ENCODE peak calls at places on chromosome 11, in seven cellular contexts. I, Y, T, H, S, U and M are unnamed samples.
A peak's percentile ranks its signal among the peaks of the same experiment; 100 is the strongest.

GRCh38 chr11:72975778-72976520 is 161.7 kb downstream of the ATG16L2 start:
- DNase-seq in Y (no peak), S (no peak), H (no peak), U (no peak), T (no peak), I (peak; percentile 50), M (no peak)

GRCh38 chr11:75867778-75868374 is 52.9 kb downstream of the UVRAG start:
- DNase-seq in T (peak; percentile 52), U (peak; percentile 22), H (no peak), Y (peak; percentile 59), I (peak; percentile 29), S (peak; percentile 28), M (peak; percentile 35)

GRCh38 chr11:132681971-132682370 is 850.3 kb downstream of the OPCML start:
- DNase-seq in Y (no peak), I (no peak), H (no peak), S (no peak), U (no peak), T (no peak), M (no peak)

GRCh38 chr11:130211781-130212401 is 52.3 kb downstream of the ST14 start:
- DNase-seq in S (no peak), T (no peak), Y (no peak), U (no peak), H (no peak), I (no peak), M (no peak)

GRCh38 chr11:1759851-1760220 is 3.9 kb downstream of the CTSD start:
- DNase-seq in S (no peak), I (no peak), Y (no peak), H (no peak), T (no peak), U (no peak), M (no peak)

GRCh38 chr11:129819237-129819636 is 3.6 kb downstream of the TMEM45B start:
- DNase-seq in T (no peak), S (no peak), H (no peak), Y (no peak), U (no peak), I (no peak), M (no peak)

GRCh38 chr11:69894126-69895047 is 75.2 kb upstream of the FGF3 start:
- DNase-seq in T (no peak), U (no peak), H (no peak), S (no peak), I (no peak), Y (no peak), M (no peak)

GRCh38 chr11:76234704-76235232 is 28.5 kb upstream of the WNT11 start:
- DNase-seq in Y (peak; percentile 74), U (no peak), I (no peak), S (no peak), H (no peak), T (no peak), M (no peak)

GRCh38 chr11:86760577-86760976 is 39.8 kb upstream of the PRSS23 start:
- DNase-seq in U (no peak), I (no peak), T (no peak), Y (no peak), H (no peak), S (no peak), M (no peak)

GRCh38 chr11:13861411-13861810 is 101.1 kb upstream of the SPON1 start:
- DNase-seq in I (no peak), S (no peak), U (no peak), Y (no peak), H (no peak), T (no peak), M (no peak)

GRCh38 chr11:89381094-89381493 is 110.1 kb downstream of the NOX4 start:
- DNase-seq in H (no peak), T (no peak), U (peak; percentile 66), I (peak; percentile 96), Y (no peak), S (no peak), M (no peak)

GRCh38 chr11:13972033-13972910 is 9.7 kb downstream of the SPON1 start:
- DNase-seq in Y (no peak), S (no peak), T (no peak), U (no peak), H (no peak), I (no peak), M (no peak)

GRCh38 chr11:46800177-46800576 is 45.9 kb downstream of the CKAP5 start:
- DNase-seq in U (no peak), T (no peak), I (no peak), S (no peak), H (no peak), Y (no peak), M (no peak)

GRCh38 chr11:35138949-35139881 is at the start of gene CD44:
- DNase-seq in H (peak; percentile 81), S (no peak), Y (peak; percentile 40), U (peak; percentile 95), I (peak; percentile 56), T (peak; percentile 33), M (peak; percentile 76)

GRCh38 chr11:130208241-130209127 is 48.9 kb downstream of the ST14 start:
- DNase-seq in Y (no peak), T (no peak), I (no peak), H (no peak), S (no peak), U (no peak), M (no peak)

GRCh38 chr11:2802389-2803185 is 83.0 kb downstream of the CDKN1C start:
- DNase-seq in I (no peak), T (no peak), U (no peak), S (no peak), H (no peak), Y (no peak), M (no peak)

GRCh38 chr11:2655834-2656622 is 43.8 kb downstream of the KCNQ1OT1 start:
- DNase-seq in H (no peak), I (peak; percentile 21), S (no peak), T (peak; percentile 63), U (peak; percentile 75), Y (no peak), M (no peak)

GRCh38 chr11:3088806-3089205 is 31.6 kb upstream of the CARS1 start:
- DNase-seq in S (no peak), U (no peak), Y (no peak), I (no peak), T (no peak), H (no peak), M (no peak)

GRCh38 chr11:10982695-10983492 is 125.0 kb upstream of the ZBED5 start:
- DNase-seq in S (no peak), T (no peak), I (no peak), Y (no peak), H (no peak), U (peak; percentile 34), M (no peak)

GRCh38 chr11:67656278-67656922 is 5.9 kb upstream of the ACY3 start:
- DNase-seq in S (no peak), T (no peak), H (no peak), I (peak; percentile 9), U (no peak), Y (no peak), M (no peak)